ENCODE peak calls at places on chromosomes 5 and 9, in four cellular contexts. S, R, K and U are unnamed samples.

GRCh38 chr5:61933787-61934626 is 372.0 kb upstream of the KIF2A start:
- DNase-seq in S (peak), R (peak), K (no peak), U (peak)

GRCh38 chr5:111973946-111974345 is 217.0 kb upstream of the NREP start:
- DNase-seq in S (no peak), R (peak), K (no peak), U (no peak)

GRCh38 chr5:75089137-75089536 is 36.8 kb upstream of the GCNT4 start:
- DNase-seq in S (no peak), R (no peak), K (no peak), U (no peak)

GRCh38 chr5:83701886-83702285 is 18.8 kb downstream of the HAPLN1 start:
- DNase-seq in S (no peak), R (no peak), K (no peak), U (no peak)

GRCh38 chr9:121718063-121718462 is 66.6 kb downstream of the DAB2IP start:
- DNase-seq in S (peak), R (no peak), K (no peak), U (peak)

GRCh38 chr5:99019812-99020697 is 91.2 kb upstream of the CHD1 start:
- DNase-seq in S (no peak), R (peak), K (no peak), U (peak)

GRCh38 chr5:181138258-181138657 is 7.3 kb upstream of the OR2V1 start:
- DNase-seq in S (peak), R (no peak), K (no peak), U (no peak)

GRCh38 chr5:5521478-5521877 is 99.0 kb downstream of the ICE1 start:
- DNase-seq in S (no peak), R (no peak), K (no peak), U (no peak)

GRCh38 chr5:97980291-97980690 is 793.2 kb upstream of the RGMB start:
- DNase-seq in S (no peak), R (no peak), K (no peak), U (no peak)

GRCh38 chr5:176541338-176542134 is 4.3 kb upstream of the RNF44 start:
- DNase-seq in S (peak), R (no peak), K (no peak), U (peak)

GRCh38 chr9:93191354-93191660 is 7.4 kb downstream of the WNK2 start:
- DNase-seq in S (no peak), R (no peak), K (no peak), U (no peak)

GRCh38 chr5:132928008-132928407 is 35.4 kb downstream of the AFF4 start:
- DNase-seq in S (no peak), R (no peak), K (no peak), U (no peak)

GRCh38 chr5:66440202-66440680 is 156.0 kb upstream of the MAST4 start:
- DNase-seq in S (no peak), R (peak), K (no peak), U (no peak)

GRCh38 chr5:77590347-77590746 is 48.2 kb downstream of the OTP start:
- DNase-seq in S (no peak), R (no peak), K (no peak), U (peak)

GRCh38 chr5:172458956-172459355 is 4.6 kb upstream of the SH3PXD2B start:
- DNase-seq in S (no peak), R (no peak), K (no peak), U (no peak)

GRCh38 chr5:74424162-74424868 is 216.2 kb downstream of the ENC1 start:
- DNase-seq in S (no peak), R (no peak), K (no peak), U (no peak)

GRCh38 chr5:140240987-140241706 is 61.8 kb downstream of the PFDN1 start:
- DNase-seq in S (peak), R (peak), K (peak), U (no peak)

GRCh38 chr5:179793470-179794139 is at the start of gene LTC4S:
- DNase-seq in S (peak), R (peak), K (no peak), U (peak)

GRCh38 chr5:140108093-140109049 is 5.5 kb upstream of the PURA start:
- DNase-seq in S (peak), R (no peak), K (no peak), U (peak)

GRCh38 chr9:21060919-21061561 is 16.7 kb downstream of the IFNB1 start:
- DNase-seq in S (no peak), R (peak), K (no peak), U (peak)

GRCh38 chr5:40404613-40405012 is 275.1 kb upstream of the PTGER4 start:
- DNase-seq in S (no peak), R (no peak), K (no peak), U (peak)

GRCh38 chr5:144453753-144454152 is 283.1 kb downstream of the KCTD16 start:
- DNase-seq in S (no peak), R (no peak), K (no peak), U (no peak)

GRCh38 chr5:178111925-178112324 is 1.4 kb upstream of the N4BP3 start:
- DNase-seq in S (no peak), R (no peak), K (no peak), U (no peak)

GRCh38 chr5:179311091-179311470 is 34.2 kb downstream of the ADAMTS2 start:
- DNase-seq in S (no peak), R (no peak), K (no peak), U (no peak)

GRCh38 chr5:79511945-79512493 is 1.9 kb downstream of the HOMER1 start:
- DNase-seq in S (no peak), R (no peak), K (no peak), U (peak)

GRCh38 chr9:79489241-79490000 is 82.3 kb upstream of the TLE4 start:
- DNase-seq in S (no peak), R (peak), K (peak), U (peak)

GRCh38 chr9:89872426-89872912 is 267.7 kb downstream of the GADD45G start:
- DNase-seq in S (no peak), R (no peak), K (no peak), U (no peak)

GRCh38 chr5:111517853-111518501 is 5.6 kb upstream of the STARD4 start:
- DNase-seq in S (no peak), R (no peak), K (no peak), U (no peak)

GRCh38 chr5:13354611-13355010 is 589.9 kb downstream of the DNAH5 start:
- DNase-seq in S (no peak), R (peak), K (no peak), U (no peak)

GRCh38 chr5:16669776-16670175 is 53.0 kb upstream of the RETREG1 start:
- DNase-seq in S (no peak), R (peak), K (no peak), U (no peak)

GRCh38 chr5:57832873-57833272 is 350.3 kb upstream of the ACTBL2 start:
- DNase-seq in S (no peak), R (no peak), K (no peak), U (no peak)

GRCh38 chr5:145350501-145350900 is 484.6 kb downstream of the PRELID2 start:
- DNase-seq in S (no peak), R (peak), K (no peak), U (no peak)

GRCh38 chr9:124780757-124781151 is 3.8 kb downstream of the OLFML2A start:
- DNase-seq in S (no peak), R (no peak), K (no peak), U (no peak)

GRCh38 chr5:33228149-33228548 is 212.6 kb upstream of the TARS1 start:
- DNase-seq in S (no peak), R (no peak), K (no peak), U (no peak)